ENCODE peak calls at places on chromosomes 12 and 14, in six cellular contexts. H, A, M, P, N and V are unnamed samples.

GRCh38 chr14:100898935-100899840 is 4.3 kb downstream of the RTL1 start:
- DNase-seq in N (no peak), A (peak; percentile 62), H (no peak), M (peak; percentile 8), P (no peak), V (peak; percentile 37)

GRCh38 chr14:91158091-91158790 is 44.4 kb downstream of the DGLUCY start:
- DNase-seq in H (no peak), A (no peak), M (no peak), N (no peak), P (peak; percentile 65), V (peak; percentile 88)

GRCh38 chr14:23024612-23025075 is 10.1 kb downstream of the PSMB5 start:
- DNase-seq in P (no peak), A (no peak), H (no peak), N (no peak), M (no peak), V (no peak)

GRCh38 chr12:10672231-10672868 is 1.5 kb downstream of the STYK1 start:
- DNase-seq in N (no peak), P (no peak), H (no peak), A (no peak), M (no peak), V (no peak)

GRCh38 chr12:15863984-15864383 is 18.2 kb upstream of the STRAP start:
- DNase-seq in P (no peak), A (no peak), N (no peak), M (no peak), H (no peak), V (no peak)

GRCh38 chr12:6141048-6141447 is 16.6 kb upstream of the VWF start:
- DNase-seq in H (no peak), A (no peak), N (no peak), P (no peak), M (no peak), V (no peak)

GRCh38 chr14:67996235-67996634 is 176.7 kb downstream of the RAD51B start:
- DNase-seq in P (no peak), M (no peak), H (no peak), N (no peak), A (no peak), V (no peak)

GRCh38 chr12:1916396-1917171 is 1.9 kb downstream of the CACNA2D4 start:
- DNase-seq in M (no peak), A (peak; percentile 86), H (no peak), P (no peak), N (no peak), V (peak; percentile 7)

GRCh38 chr12:101181776-101182175 is 28.3 kb downstream of the SLC5A8 start:
- DNase-seq in N (peak; percentile 83), A (no peak), M (no peak), H (no peak), P (no peak), V (no peak)

GRCh38 chr12:24360461-24360860 is 411.0 kb upstream of the SOX5 start:
- DNase-seq in M (no peak), P (no peak), H (no peak), N (no peak), A (no peak), V (no peak)

GRCh38 chr12:110965574-110965973 is 45.2 kb upstream of the MYL2 start:
- DNase-seq in A (no peak), P (no peak), M (no peak), N (no peak), H (no peak), V (no peak)

GRCh38 chr14:45253754-45254300 is 825 bp upstream of the MIS18BP1 start:
- DNase-seq in A (peak; percentile 63), P (peak; percentile 43), M (no peak), H (no peak), N (peak; percentile 70), V (no peak)

GRCh38 chr12:47737936-47738335 is 12.6 kb upstream of the ENDOU start:
- DNase-seq in P (no peak), A (peak; percentile 78), H (no peak), N (no peak), M (no peak), V (no peak)

GRCh38 chr12:47739959-47740358 is 14.7 kb upstream of the ENDOU start:
- DNase-seq in M (no peak), N (no peak), P (no peak), H (no peak), A (no peak), V (no peak)

GRCh38 chr12:47741340-47741703 is 16.0 kb upstream of the ENDOU start:
- DNase-seq in M (no peak), N (peak; percentile 42), A (peak; percentile 73), H (no peak), P (no peak), V (no peak)

GRCh38 chr12:47740536-47741339 is 15.4 kb upstream of the ENDOU start:
- DNase-seq in P (no peak), H (no peak), A (no peak), N (no peak), M (no peak), V (no peak)

GRCh38 chr12:47739297-47739696 is 14.0 kb upstream of the ENDOU start:
- DNase-seq in H (no peak), M (no peak), N (no peak), P (no peak), A (no peak), V (no peak)
- H3K4me3 ChIP-seq in H (no peak overlapping the region), M (no peak overlapping the region), N (no peak overlapping the region), P (no peak overlapping the region), A (no peak overlapping the region), V (no peak overlapping the region)

GRCh38 chr12:103929909-103930786 is at the start of gene HSP90B1:
- DNase-seq in A (peak; percentile 99), N (peak; percentile 100), P (peak; percentile 100), H (peak; percentile 99), M (peak; percentile 100), V (peak; percentile 100)

GRCh38 chr12:103936679-103937078 is 6.5 kb downstream of the HSP90B1 start:
- DNase-seq in N (no peak), M (no peak), H (no peak), P (no peak), A (no peak), V (no peak)

GRCh38 chr12:103929051-103929908 is 930 bp upstream of the HSP90B1 start:
- DNase-seq in N (peak; percentile 92), A (peak; percentile 91), M (peak; percentile 96), P (peak; percentile 90), H (peak; percentile 74), V (peak; percentile 65)

GRCh38 chr12:103930787-103931536 is 752 bp downstream of the HSP90B1 start:
- DNase-seq in H (no peak), P (peak; percentile 33), M (peak; percentile 40), N (peak; percentile 40), A (peak; percentile 77), V (peak; percentile 34)

GRCh38 chr12:103933237-103933636 is 3.0 kb downstream of the HSP90B1 start:
- DNase-seq in H (no peak), P (no peak), M (peak; percentile 52), N (no peak), A (no peak), V (no peak)
- H3K4me3 ChIP-seq in H (no peak overlapping the region), P (no peak overlapping the region), M (no peak overlapping the region), N (no peak overlapping the region), A (no peak overlapping the region), V (no peak overlapping the region)

GRCh38 chr14:93330609-93331000 is 2.2 kb downstream of the BTBD7 start:
- DNase-seq in N (no peak), A (no peak), M (no peak), P (peak; percentile 80), H (no peak), V (no peak)
- H3K4me3 ChIP-seq in N (no peak overlapping the region), A (no peak overlapping the region), M (no peak overlapping the region), P (no peak overlapping the region), H (no peak overlapping the region), V (no peak overlapping the region)

DNA sequence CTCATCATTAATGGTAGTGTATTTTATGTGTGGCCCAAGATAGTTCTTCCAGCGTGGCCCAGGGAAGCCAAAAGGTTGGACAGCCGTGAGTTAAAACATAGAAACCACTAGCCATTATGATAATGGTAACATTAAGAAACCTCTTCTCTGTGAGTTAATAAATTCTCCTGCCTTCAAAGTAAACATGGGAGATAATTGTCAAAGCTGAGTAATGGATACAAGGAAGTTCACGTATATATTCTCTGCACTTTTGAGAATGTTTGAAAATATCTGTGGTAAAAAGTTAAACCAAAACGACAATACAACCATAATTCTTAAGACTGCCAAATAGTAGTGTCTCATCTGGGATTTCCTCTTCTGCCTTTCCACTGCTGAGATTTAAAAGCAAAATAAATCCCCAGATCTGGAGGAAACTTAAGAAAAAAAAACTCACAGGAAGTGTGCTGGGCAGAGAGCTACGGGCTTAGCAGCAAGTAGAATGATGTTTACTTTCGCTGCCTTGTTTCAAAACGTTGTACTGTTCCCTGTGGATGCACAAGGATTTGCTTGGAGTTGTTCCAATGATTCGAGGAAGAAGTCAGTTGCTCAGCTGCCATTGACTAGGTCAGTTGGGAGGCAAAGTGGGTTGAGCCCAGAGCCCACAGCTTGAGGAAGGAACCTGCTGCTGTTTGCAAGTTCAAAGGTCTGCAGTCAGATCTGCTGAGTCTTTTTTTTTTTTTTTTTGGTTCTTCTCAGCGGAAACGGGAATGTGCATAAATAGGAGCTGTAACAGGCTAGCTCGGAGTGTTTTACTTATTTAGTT is 1.7 kb downstream of the TPCN1 start:
- DNase-seq in M (no peak), N (peak; percentile 88), P (peak; percentile 62), H (peak; percentile 64), A (peak; percentile 69), V (peak; percentile 68)
- H3K4me3 ChIP-seq in M (no peak overlapping the region), N (peak overlapping the region; percentile 90), P (peak overlapping the region; percentile 72), H (peak overlapping the region; percentile 72), A (peak overlapping the region; percentile 91), V (peak overlapping the region; percentile 86)

GRCh38 chr12:109130755-109131521 is 14.6 kb downstream of the ACACB start:
- DNase-seq in P (no peak), H (no peak), N (no peak), M (no peak), A (no peak), V (no peak)

GRCh38 chr12:109127533-109128242 is 11.3 kb downstream of the ACACB start:
- DNase-seq in N (no peak), A (no peak), P (no peak), H (no peak), M (no peak), V (no peak)

GRCh38 chr12:109130297-109130696 is 13.9 kb downstream of the ACACB start:
- DNase-seq in H (no peak), N (no peak), M (no peak), P (no peak), A (no peak), V (no peak)

GRCh38 chr12:109134186-109134917 is 18.0 kb downstream of the ACACB start:
- DNase-seq in N (peak; percentile 86), M (peak; percentile 61), H (peak; percentile 55), A (peak; percentile 51), P (peak; percentile 3), V (no peak)

DNA sequence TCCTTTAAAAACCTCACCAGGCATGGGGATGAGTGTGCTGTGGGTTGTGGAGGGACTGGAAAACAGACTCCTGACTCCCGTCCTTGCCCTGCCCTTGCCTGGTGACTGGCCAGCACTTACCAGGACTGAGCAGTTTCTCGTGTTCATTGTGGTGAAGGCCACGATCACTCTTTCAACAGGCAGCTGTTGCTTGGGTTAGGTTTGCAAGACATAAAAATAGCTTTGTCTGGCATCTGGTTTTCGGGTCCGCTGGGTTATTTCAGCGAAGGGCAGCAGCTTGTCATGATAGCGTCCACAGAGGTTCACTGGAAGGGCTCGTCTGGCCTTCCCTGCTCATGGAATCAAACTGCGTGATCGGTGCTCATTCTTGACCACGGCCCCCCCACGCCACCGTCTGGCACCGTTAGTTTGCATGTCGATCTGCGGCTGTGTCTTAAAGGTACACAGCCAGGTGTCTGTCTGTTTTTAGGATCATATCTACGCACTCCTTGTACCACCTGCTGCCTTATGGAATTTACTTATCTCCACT is 15.2 kb downstream of the ACACB start:
- DNase-seq in M (no peak), N (peak; percentile 60), H (no peak), A (no peak), P (no peak), V (no peak)
- H3K4me3 ChIP-seq in M (no peak overlapping the region), N (no peak overlapping the region), H (no peak overlapping the region), A (no peak overlapping the region), P (no peak overlapping the region), V (no peak overlapping the region)